ENCODE peak calls at places on chromosomes 12 and 14, in nine cellular contexts. A, V, F, R, Z, Y, D, N and G are unnamed samples.
A peak's percentile ranks its signal among the peaks of the same experiment; 100 is the strongest.

GRCh38 chr12:124410354-124411175 is 115.7 kb downstream of the RFLNA start:
- DNase-seq in A (no peak), R (no peak), Y (no peak), D (no peak), Z (no peak), V (peak; percentile 91), F (no peak), N (no peak), G (no peak)

GRCh38 chr14:58947816-58948440 is 240.5 kb upstream of the DAAM1 start:
- DNase-seq in D (no peak), A (no peak), Y (peak; percentile 21), Z (peak; percentile 16), V (no peak), R (no peak), F (no peak), N (no peak), G (no peak)

GRCh38 chr12:123967121-123967586 is 5.5 kb downstream of the CCDC92 start:
- DNase-seq in Z (no peak), V (no peak), N (no peak), Y (no peak), F (no peak), R (no peak), D (no peak), A (no peak), G (no peak)

GRCh38 chr14:60878536-60878935 is 102.3 kb downstream of the TRMT5 start:
- DNase-seq in Z (no peak), N (no peak), V (no peak), Y (no peak), F (no peak), A (no peak), D (no peak), R (no peak), G (no peak)

GRCh38 chr12:121849660-121850059 is 9.0 kb downstream of the HPD start:
- DNase-seq in D (no peak), Y (no peak), Z (no peak), R (no peak), N (no peak), A (no peak), V (no peak), F (no peak), G (no peak)

GRCh38 chr14:104547310-104547997 is 32.1 kb upstream of the C14orf180 start:
- DNase-seq in F (no peak), Y (no peak), V (no peak), Z (no peak), R (no peak), N (no peak), A (no peak), D (no peak), G (peak; percentile 76)

GRCh38 chr12:27162229-27162537 is 79.8 kb upstream of the C12orf71 start:
- DNase-seq in V (no peak), R (no peak), Y (no peak), F (no peak), Z (no peak), D (no peak), A (no peak), N (no peak), G (no peak)

GRCh38 chr12:127531561-127531960 is 735.4 kb upstream of the TMEM132C start:
- DNase-seq in Y (no peak), F (no peak), V (no peak), D (no peak), Z (no peak), A (no peak), N (no peak), R (no peak), G (no peak)

GRCh38 chr14:67390135-67390534 is 21.8 kb downstream of the PLEK2 start:
- DNase-seq in R (no peak), Z (no peak), N (no peak), V (no peak), F (no peak), A (no peak), Y (no peak), D (no peak), G (no peak)

GRCh38 chr14:52455291-52456088 is 96.8 kb downstream of the TXNDC16 start:
- DNase-seq in A (no peak), D (no peak), F (no peak), Z (peak; percentile 70), V (no peak), R (no peak), Y (peak; percentile 94), N (no peak), G (no peak)

GRCh38 chr14:96847451-96847850 is 50.3 kb downstream of the VRK1 start:
- DNase-seq in F (no peak), N (no peak), R (no peak), A (no peak), D (no peak), Y (no peak), Z (no peak), V (no peak), G (no peak)

GRCh38 chr14:32722631-32723183 is 216.0 kb upstream of the NPAS3 start:
- DNase-seq in N (no peak), Z (no peak), V (no peak), Y (no peak), D (no peak), A (no peak), F (no peak), R (no peak), G (no peak)

GRCh38 chr14:24392327-24393098 is 6.3 kb upstream of the NYNRIN start:
- DNase-seq in Z (peak; percentile 38), Y (peak; percentile 65), A (peak; percentile 9), V (no peak), F (no peak), R (peak; percentile 31), D (no peak), N (no peak), G (no peak)

GRCh38 chr12:45612044-45612794 is 117.3 kb upstream of the ARID2 start:
- DNase-seq in D (no peak), R (peak; percentile 24), A (no peak), N (no peak), Y (no peak), Z (peak; percentile 62), V (no peak), F (no peak), G (no peak)

GRCh38 chr12:117408161-117408791 is 46.9 kb upstream of the NOS1 start:
- DNase-seq in V (no peak), D (no peak), Y (no peak), N (peak; percentile 10), R (no peak), A (no peak), Z (no peak), F (no peak), G (no peak)

GRCh38 chr12:115020091-115020490 is 336.1 kb upstream of the TBX3 start:
- DNase-seq in A (no peak), Y (no peak), Z (no peak), N (no peak), F (no peak), V (no peak), R (no peak), D (no peak), G (no peak)

GRCh38 chr14:56378474-56378873 is 201.1 kb upstream of the TMEM260 start:
- DNase-seq in A (no peak), N (no peak), V (no peak), F (no peak), R (no peak), Y (peak; percentile 89), D (no peak), Z (peak; percentile 69), G (no peak)